ENCODE peak calls at places on chromosome 14, in five cellular contexts. Z, C, X, U and K are unnamed samples.

GRCh38 chr14:65370890-65371289 is 41.6 kb upstream of the FUT8 start:
- DNase-seq in U (no peak), C (no peak), Z (no peak), X (no peak), K (no peak)

GRCh38 chr14:31420013-31420318 is 384 bp downstream of the HEATR5A start:
- DNase-seq in X (peak), Z (no peak), U (peak), C (no peak), K (peak)

GRCh38 chr14:45811155-45811554 is 558.2 kb upstream of the MIS18BP1 start:
- DNase-seq in C (no peak), X (no peak), U (no peak), Z (no peak), K (no peak)

GRCh38 chr14:91374897-91375747 is 42.5 kb downstream of the CCDC88C start:
- DNase-seq in X (no peak), Z (no peak), C (no peak), U (no peak), K (no peak)

GRCh38 chr14:65222434-65222833 is 120.1 kb upstream of the MAX start:
- DNase-seq in C (peak), U (peak), Z (peak), X (peak), K (no peak)

GRCh38 chr14:23013056-23014054 is 3.4 kb upstream of the C14orf93 start:
- DNase-seq in C (no peak), Z (no peak), X (no peak), U (no peak), K (no peak)

GRCh38 chr14:77681196-77682157 is 26.3 kb downstream of the ALKBH1 start:
- DNase-seq in U (no peak), C (peak), Z (peak), X (peak), K (no peak)

GRCh38 chr14:23121401-23121800 is 2.3 kb upstream of the CEBPE start:
- DNase-seq in X (no peak), U (no peak), C (peak), Z (peak), K (peak)

GRCh38 chr14:61555056-61555838 is 140.1 kb upstream of the HIF1A start:
- DNase-seq in C (peak), X (peak), Z (peak), U (no peak), K (no peak)

GRCh38 chr14:65356327-65356836 is 56.1 kb upstream of the FUT8 start:
- DNase-seq in C (peak), U (no peak), Z (peak), X (peak), K (no peak)

GRCh38 chr14:40317690-40318089 is 885.5 kb upstream of the FBXO33 start:
- DNase-seq in C (no peak), X (no peak), U (no peak), Z (no peak), K (no peak)

GRCh38 chr14:103281496-103282231 is 52.4 kb upstream of the EIF5 start:
- DNase-seq in C (peak), X (peak), Z (peak), U (peak), K (peak)

DNA sequence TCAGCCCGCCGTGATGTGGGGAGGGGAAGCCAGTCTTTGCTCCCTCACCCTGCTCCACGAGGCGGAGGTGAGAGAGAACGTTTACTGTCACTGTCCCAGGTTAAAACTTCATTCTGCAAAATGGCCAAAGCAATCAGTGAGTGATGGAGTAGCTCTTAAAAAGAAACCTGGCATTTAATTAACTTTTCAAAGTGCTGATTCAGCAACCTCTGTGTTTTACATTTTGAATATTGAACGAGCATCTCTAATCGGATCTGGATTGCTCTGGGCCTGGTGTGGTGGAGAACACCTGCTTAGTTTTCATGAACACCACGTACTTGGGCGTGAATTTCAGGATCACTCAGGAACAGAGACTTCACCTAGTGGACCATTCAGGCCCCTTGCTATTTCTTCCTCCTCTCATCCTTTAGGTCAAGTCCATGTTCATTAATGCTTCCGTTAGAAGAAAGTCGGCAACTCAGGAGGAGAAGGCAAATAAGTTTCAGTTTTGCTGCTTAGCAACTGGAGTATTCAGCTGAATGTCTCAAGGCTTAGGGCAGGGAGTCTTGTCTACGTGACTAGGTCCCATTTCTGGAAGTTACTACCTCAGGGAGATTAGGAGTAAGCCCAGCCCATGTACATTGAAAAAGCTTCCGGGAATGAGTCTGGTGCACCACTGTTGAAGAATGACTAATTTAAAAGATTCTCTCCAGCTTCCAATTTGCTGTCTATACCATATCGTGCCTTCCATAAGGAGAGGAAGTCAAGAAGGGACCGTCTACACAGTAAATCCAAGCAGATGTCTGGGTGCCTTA is 68.2 kb downstream of the IFT43 start:
- DNase-seq in X (no peak), Z (no peak), U (no peak), C (no peak), K (no peak)
- H3K4me3 ChIP-seq in X (no peak), Z (no peak), U (no peak), C (no peak), K (no peak)

GRCh38 chr14:101977311-101978071 is 13.1 kb downstream of the DYNC1H1 start:
- DNase-seq in Z (peak), C (peak), U (no peak), X (no peak), K (no peak)

GRCh38 chr14:101973356-101973755 is 9.0 kb downstream of the DYNC1H1 start:
- DNase-seq in Z (no peak), X (no peak), U (no peak), C (no peak), K (no peak)

GRCh38 chr14:101972126-101972785 is 7.9 kb downstream of the DYNC1H1 start:
- DNase-seq in C (peak), X (peak), U (peak), Z (peak), K (peak)

GRCh38 chr14:101970830-101971400 is 6.5 kb downstream of the DYNC1H1 start:
- DNase-seq in C (no peak), X (no peak), Z (no peak), U (no peak), K (no peak)

DNA sequence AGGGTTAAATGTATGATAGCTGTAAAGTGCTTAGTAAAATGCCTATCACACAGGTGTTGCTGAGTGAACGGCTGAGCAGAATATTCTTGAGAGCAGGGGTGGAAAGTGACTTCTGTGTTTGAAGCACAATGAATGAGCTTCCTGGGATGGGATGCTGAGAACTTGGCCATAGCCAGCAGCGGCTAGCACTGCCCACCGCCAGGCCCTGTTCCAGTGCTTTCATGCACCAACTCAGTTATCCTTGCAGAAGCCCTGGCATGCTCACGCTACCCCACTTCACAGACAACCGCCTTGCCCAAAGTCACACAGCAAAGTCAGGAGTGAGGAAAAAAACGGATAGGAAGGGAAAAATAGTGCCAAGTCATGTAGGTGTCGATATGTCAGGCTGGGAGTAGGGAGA is 10.9 kb downstream of the DYNC1H1 start:
- DNase-seq in X (no peak), U (no peak), C (no peak), Z (no peak), K (no peak)
- H3K4me3 ChIP-seq in X (no peak), U (no peak), C (no peak), Z (no peak), K (no peak)

DNA sequence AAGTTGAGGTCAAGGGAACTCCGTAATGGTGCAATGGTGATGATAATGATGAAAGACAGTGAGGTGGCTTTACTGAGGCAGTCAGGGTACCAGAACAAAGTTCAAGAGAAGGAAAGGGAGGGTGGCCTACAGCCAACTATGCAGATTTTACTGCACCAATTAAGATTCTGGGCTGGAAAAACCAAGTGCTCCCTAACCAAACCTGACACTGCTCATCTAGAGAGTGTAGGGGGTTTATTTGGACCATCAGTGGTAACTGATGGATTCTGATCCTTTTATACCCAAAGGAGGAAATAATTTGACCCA is 387 bp downstream of the LRRC9 start:
- DNase-seq in U (no peak), X (no peak), C (no peak), Z (no peak), K (no peak)
- H3K4me3 ChIP-seq in U (no peak), X (no peak), C (no peak), Z (no peak), K (no peak)

GRCh38 chr14:68230941-68231717 is 411.6 kb downstream of the RAD51B start:
- DNase-seq in U (no peak), C (peak), Z (peak), X (peak), K (no peak)
- H3K4me3 ChIP-seq in U (no peak), C (no peak), Z (no peak), X (no peak), K (no peak)

GRCh38 chr14:37593496-37594237 is 1.4 kb downstream of the FOXA1 start:
- DNase-seq in U (no peak), X (no peak), Z (no peak), C (no peak), K (no peak)

GRCh38 chr14:37594238-37594915 is 672 bp downstream of the FOXA1 start:
- DNase-seq in C (peak), X (peak), Z (peak), U (no peak), K (no peak)

GRCh38 chr14:37597538-37598084 is 2.2 kb downstream of the TTC6 start:
- DNase-seq in Z (no peak), C (no peak), X (no peak), U (no peak), K (no peak)

GRCh38 chr14:37596790-37597189 is 1.4 kb downstream of the TTC6 start:
- DNase-seq in U (no peak), Z (no peak), C (no peak), X (no peak), K (no peak)

DNA sequence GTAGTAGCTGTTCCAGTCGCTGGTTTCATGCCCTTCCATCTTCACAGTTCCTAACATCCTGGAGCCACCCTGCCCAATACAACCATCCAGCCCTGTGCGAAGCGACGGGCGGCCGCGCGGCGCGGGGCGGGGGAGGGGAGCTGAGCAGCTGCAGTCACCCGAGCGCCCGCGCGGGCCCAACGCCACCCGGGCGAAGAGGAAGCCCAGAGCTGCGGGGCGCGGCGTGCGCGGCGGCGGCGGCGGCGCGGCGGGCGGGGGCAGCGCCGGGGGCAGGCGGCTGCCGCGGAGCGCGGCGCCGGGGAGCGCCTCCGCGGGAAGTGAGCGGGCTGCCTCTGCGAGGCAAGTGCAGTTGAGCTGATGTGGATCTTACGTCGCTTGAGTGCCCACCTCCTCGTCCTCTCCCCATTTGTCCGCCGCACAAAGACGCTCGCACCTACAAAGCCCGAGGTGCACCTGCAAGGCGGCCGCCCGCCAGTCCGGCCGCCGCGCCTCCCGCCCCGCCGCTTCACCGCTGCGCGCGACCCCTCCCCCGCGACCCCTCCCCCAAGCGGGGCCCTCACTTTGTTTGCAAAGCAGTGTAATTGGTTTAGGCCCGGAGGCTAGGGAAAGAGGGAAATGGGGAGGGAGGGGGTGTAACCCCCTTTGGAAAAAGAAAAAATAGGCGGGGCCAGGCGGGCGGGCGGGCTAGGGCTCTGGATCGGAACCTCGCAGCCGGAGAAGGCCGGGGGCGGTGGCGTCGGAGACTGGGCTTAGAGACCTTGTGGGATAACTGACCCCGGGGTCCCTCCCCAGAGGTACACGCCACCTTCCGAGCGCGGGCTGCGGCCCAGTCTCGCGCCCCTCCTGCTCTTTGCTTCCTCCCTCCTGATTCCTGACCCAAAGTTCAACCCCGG is at the start of the genes FOXA1 and TTC6:
- DNase-seq in X (peak), Z (peak), U (no peak), C (peak), K (no peak)
- H3K4me3 ChIP-seq in X (peak), Z (peak), U (peak), C (peak), K (peak)

GRCh38 chr14:33985242-33985641 is 34.4 kb upstream of the EGLN3 start:
- DNase-seq in C (no peak), X (no peak), U (no peak), Z (no peak), K (no peak)
- H3K4me3 ChIP-seq in C (no peak), X (no peak), U (no peak), Z (no peak), K (no peak)

GRCh38 chr14:37598973-37599526 is 3.6 kb downstream of the TTC6 start:
- DNase-seq in C (no peak), Z (no peak), U (no peak), X (no peak), K (no peak)

GRCh38 chr14:37599527-37600368 is 4.3 kb downstream of the TTC6 start:
- DNase-seq in X (no peak), U (no peak), Z (no peak), C (no peak), K (no peak)

GRCh38 chr14:37592288-37593274 is 2.5 kb downstream of the FOXA1 start:
- DNase-seq in X (no peak), C (no peak), U (no peak), Z (no peak), K (no peak)

GRCh38 chr14:37598085-37598972 is 2.9 kb downstream of the TTC6 start:
- DNase-seq in C (no peak), U (no peak), Z (no peak), X (no peak), K (no peak)

GRCh38 chr14:37595809-37596595 is 573 bp downstream of the TTC6 start:
- DNase-seq in Z (peak), U (no peak), X (peak), C (no peak), K (no peak)
- H3K4me3 ChIP-seq in Z (peak), U (peak), X (peak), C (peak), K (no peak)